ENCODE peak calls at places on chromosomes 5 and 9, in five cellular contexts. X is neural progenitor cell, M is brain pericyte, Y is SHP77 treated with DMSO at 0.1 percent for 48 hours, K is memory B cell. A is an unnamed sample.

GRCh38 chr9:113649054-113649453 is 185.5 kb downstream of the RGS3 start:
- DNase-seq in X (no peak), M (peak; percentile 88), Y (peak; percentile 76), K (no peak), A (peak; percentile 73)

GRCh38 chr9:92245005-92245797 is 48.3 kb downstream of the IARS1 start:
- DNase-seq in X (no peak), M (no peak), Y (no peak), K (no peak), A (no peak)

GRCh38 chr5:125225424-125225823 is 479.0 kb upstream of the ZNF608 start:
- DNase-seq in X (no peak), M (no peak), Y (no peak), K (no peak), A (no peak)

GRCh38 chr9:131739988-131740648 is at the start of gene RAPGEF1:
- DNase-seq in X (peak; percentile 84), M (no peak), Y (no peak), K (peak; percentile 99), A (peak; percentile 64)

GRCh38 chr9:93650448-93650847 is 74.1 kb downstream of the PHF2 start:
- DNase-seq in X (no peak), M (no peak), Y (no peak), K (no peak), A (no peak)

GRCh38 chr9:121463026-121463827 is 36.4 kb downstream of the GGTA1 start:
- DNase-seq in X (peak; percentile 75), M (no peak), Y (no peak), K (peak; percentile 27), A (peak; percentile 48)

GRCh38 chr5:93192107-93192506 is 388.9 kb downstream of the NR2F1-AS1 start:
- DNase-seq in X (no peak), M (no peak), Y (no peak), K (no peak), A (no peak)

GRCh38 chr9:2016411-2017208 is 1.5 kb downstream of the SMARCA2 start:
- DNase-seq in X (peak; percentile 78), M (no peak), Y (no peak), K (peak; percentile 65), A (peak; percentile 90)

GRCh38 chr9:120856700-120857099 is 14.0 kb upstream of the PSMD5 start:
- DNase-seq in X (no peak), M (no peak), Y (peak; percentile 52), K (no peak), A (no peak)

A was measured in testis.